ENCODE peak calls at places on chromosomes 3 and 15, in seven cellular contexts. H is SK-N-SH, V is HCT116, E is K562, M is HepG2, W is H1, Y is GM12878. P is an unnamed sample.

GRCh38 chr3:177591371-177591770 is 394.1 kb upstream of the TBL1XR1 start:
- DNase-seq in H (no peak), V (no peak), E (no peak), M (no peak), W (no peak), Y (peak; percentile 35), P (peak; percentile 40)

GRCh38 chr3:133991637-133992036 is 38.1 kb downstream of the SLCO2A1 start:
- DNase-seq in H (no peak), V (no peak), E (no peak), M (no peak), W (no peak), Y (no peak), P (no peak)

GRCh38 chr3:55873523-55874254 is 386.6 kb upstream of the WNT5A start:
- DNase-seq in H (no peak), V (no peak), E (no peak), M (peak; percentile 4), W (no peak), Y (no peak), P (peak; percentile 38)

GRCh38 chr3:96813820-96814580 is 394 bp upstream of the EPHA6 start:
- DNase-seq in H (peak; percentile 67), V (no peak), E (no peak), M (peak; percentile 18), W (no peak), Y (no peak), P (peak; percentile 87)

GRCh38 chr15:50028323-50028722 is 90.7 kb downstream of the ATP8B4 start:
- DNase-seq in H (no peak), V (no peak), E (no peak), M (no peak), W (no peak), Y (no peak), P (peak; percentile 7)

GRCh38 chr3:12438318-12438717 is 46.0 kb upstream of the TSEN2 start:
- DNase-seq in H (no peak), V (no peak), E (no peak), M (no peak), W (no peak), Y (no peak), P (no peak)

GRCh38 chr3:17033516-17034168 is 148.9 kb downstream of the PLCL2 start:
- DNase-seq in H (no peak), V (no peak), E (no peak), M (no peak), W (no peak), Y (no peak), P (no peak)

GRCh38 chr3:28575100-28575747 is 226.6 kb upstream of the AZI2 start:
- DNase-seq in H (peak; percentile 77), V (no peak), E (no peak), M (no peak), W (no peak), Y (no peak), P (no peak)

GRCh38 chr15:42796955-42797779 is 60.2 kb upstream of the CDAN1 start:
- DNase-seq in H (no peak), V (no peak), E (no peak), M (no peak), W (no peak), Y (no peak), P (peak; percentile 32)

GRCh38 chr15:94677202-94677790 is 445.9 kb downstream of the MCTP2 start:
- DNase-seq in H (no peak), V (no peak), E (no peak), M (no peak), W (no peak), Y (no peak), P (no peak)

GRCh38 chr3:110419571-110419970 is 652.0 kb upstream of the NECTIN3 start:
- DNase-seq in H (no peak), V (no peak), E (no peak), M (no peak), W (no peak), Y (no peak), P (no peak)

GRCh38 chr15:40929730-40930429 is 740 bp downstream of the DLL4 start:
- DNase-seq in H (peak; percentile 79), V (no peak), E (peak; percentile 45), M (no peak), W (peak; percentile 80), Y (no peak), P (no peak)

GRCh38 chr15:88657326-88658069 is 18.7 kb downstream of the ISG20 start:
- DNase-seq in H (peak; percentile 78), V (peak; percentile 38), E (peak; percentile 70), M (no peak), W (no peak), Y (no peak), P (peak; percentile 66)

GRCh38 chr15:86016750-86017149 is 62.9 kb upstream of the AGBL1 start:
- DNase-seq in H (no peak), V (no peak), E (no peak), M (no peak), W (no peak), Y (no peak), P (no peak)

GRCh38 chr3:45816544-45816943 is 20.2 kb upstream of the SLC6A20 start:
- DNase-seq in H (no peak), V (no peak), E (no peak), M (no peak), W (no peak), Y (no peak), P (no peak)

GRCh38 chr3:169131695-169132464 is 531.6 kb downstream of the MECOM start:
- DNase-seq in H (no peak), V (no peak), E (no peak), M (no peak), W (no peak), Y (no peak), P (no peak)

GRCh38 chr15:78536134-78536533 is 4.1 kb upstream of the PSMA4 start:
- DNase-seq in H (no peak), V (no peak), E (no peak), M (no peak), W (no peak), Y (no peak), P (no peak)

GRCh38 chr3:13770390-13771169 is 109.3 kb downstream of the WNT7A start:
- DNase-seq in H (no peak), V (no peak), E (no peak), M (no peak), W (no peak), Y (no peak), P (peak; percentile 19)

GRCh38 chr3:58924581-58924980 is 125.2 kb downstream of the CFAP20DC start:
- DNase-seq in H (no peak), V (no peak), E (no peak), M (no peak), W (no peak), Y (no peak), P (no peak)

GRCh38 chr3:166071-166470 is 30.5 kb upstream of the CHL1 start:
- DNase-seq in H (no peak), V (no peak), E (no peak), M (no peak), W (no peak), Y (no peak), P (no peak)

GRCh38 chr3:184568591-184568917 is 7.0 kb downstream of the EPHB3 start:
- DNase-seq in H (no peak), V (no peak), E (no peak), M (no peak), W (no peak), Y (no peak), P (no peak)

GRCh38 chr3:143294183-143294582 is 174.6 kb downstream of the CHST2 start:
- DNase-seq in H (no peak), V (no peak), E (no peak), M (no peak), W (no peak), Y (no peak), P (no peak)

GRCh38 chr15:67584157-67584556 is 41.7 kb downstream of the MAP2K5 start:
- DNase-seq in H (no peak), V (no peak), E (no peak), M (no peak), W (no peak), Y (no peak), P (no peak)

GRCh38 chr3:122975924-122976293 is 51.7 kb downstream of the SEMA5B start:
- DNase-seq in H (no peak), V (no peak), E (no peak), M (no peak), W (no peak), Y (no peak), P (no peak)

GRCh38 chr3:193665370-193665989 is 72.5 kb downstream of the OPA1 start:
- DNase-seq in H (peak; percentile 24), V (peak; percentile 23), E (no peak), M (peak; percentile 25), W (no peak), Y (no peak), P (peak; percentile 72)
- TF ChIP-seq JUND in H (no peak), V (no peak), E (no peak), M (no peak), W (no peak), Y (no peak), P (no peak)

GRCh38 chr3:194396897-194397756 is 1.9 kb downstream of the GP5 start:
- DNase-seq in H (no peak), V (no peak), E (no peak), M (no peak), W (no peak), Y (no peak), P (no peak)
- TF ChIP-seq JUND in H (no peak), V (no peak), E (no peak), M (no peak), W (no peak), Y (no peak), P (no peak)

GRCh38 chr3:32076566-32076965 is 29.9 kb upstream of the GPD1L start:
- DNase-seq in H (no peak), V (no peak), E (peak; percentile 0), M (no peak), W (peak; percentile 31), Y (no peak), P (no peak)

GRCh38 chr3:32082727-32083126 is 23.7 kb upstream of the GPD1L start:
- DNase-seq in H (no peak), V (no peak), E (no peak), M (no peak), W (no peak), Y (no peak), P (no peak)

GRCh38 chr3:32078085-32078634 is 28.3 kb upstream of the GPD1L start:
- DNase-seq in H (no peak), V (no peak), E (peak; percentile 3), M (no peak), W (no peak), Y (no peak), P (no peak)

GRCh38 chr3:32078864-32079263 is 27.6 kb upstream of the GPD1L start:
- DNase-seq in H (no peak), V (no peak), E (peak; percentile 1), M (no peak), W (no peak), Y (no peak), P (no peak)

GRCh38 chr3:32077260-32078084 is 28.9 kb upstream of the GPD1L start:
- DNase-seq in H (no peak), V (no peak), E (peak; percentile 1), M (peak; percentile 68), W (peak; percentile 45), Y (no peak), P (no peak)
- TF ChIP-seq JUND in H (no peak), V (no peak), E (no peak), M (no peak), W (no peak), Y (no peak), P (no peak)

DNA sequence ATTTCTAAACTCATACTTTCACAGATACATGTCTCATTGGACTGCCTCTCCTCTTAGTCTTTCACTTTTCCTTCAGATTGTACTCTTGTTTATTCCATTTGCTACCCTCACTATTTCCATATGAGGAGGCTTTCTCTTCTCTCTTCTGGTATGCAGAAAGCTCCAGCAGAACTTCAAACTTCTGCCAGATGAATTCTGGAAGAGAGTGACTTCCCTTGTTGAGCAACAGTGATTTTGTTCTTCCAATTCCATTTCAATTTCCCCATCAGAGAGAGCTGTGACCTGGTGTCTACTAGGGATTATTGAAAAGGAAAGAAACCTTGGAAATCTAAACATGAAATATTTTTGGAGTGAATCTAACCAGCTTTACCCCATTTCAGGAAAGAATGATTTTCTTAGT is 523.2 kb upstream of the ZNF717 start:
- DNase-seq in H (no peak), V (no peak), E (no peak), M (no peak), W (no peak), Y (no peak), P (no peak)
- TF ChIP-seq JUND in H (no peak), V (no peak), E (no peak), M (no peak), W (no peak), Y (no peak), P (no peak)

P was measured in T47D.